ENCODE peak calls at places on chromosomes 1 and 21, in ten cellular contexts. O is COLO829; H is GM04504; S is iris pigment epithelial cell; Y is RPMI8226; G is H4; T is CD4-positive, alpha-beta memory T cell; L is GM23338; R is GM06990; K is RPMI7951. E is an unnamed sample.

GRCh38 chr1:145828368-145829016 is 4.5 kb downstream of the POLR3C start:
- DNase-seq in O (no peak), H (no peak), S (no peak), Y (no peak), G (no peak), T (no peak), L (no peak), R (peak; percentile 42), K (no peak), E (no peak)

GRCh38 chr1:245045087-245045881 is 109.5 kb upstream of the KIF26B start:
- DNase-seq in O (no peak), H (no peak), S (no peak), Y (peak; percentile 19), G (no peak), T (no peak), L (peak; percentile 47), R (no peak), K (peak; percentile 2), E (peak; percentile 17)

GRCh38 chr1:229253170-229253974 is 17.5 kb upstream of the RAB4A start:
- DNase-seq in O (no peak), H (no peak), S (peak; percentile 35), Y (peak; percentile 83), G (peak; percentile 70), T (peak; percentile 72), L (peak; percentile 47), R (no peak), K (peak; percentile 73), E (peak; percentile 55)

GRCh38 chr1:9652379-9653194 is 1.1 kb downstream of the PIK3CD start:
- DNase-seq in O (no peak), H (no peak), S (peak; percentile 54), Y (peak; percentile 60), G (no peak), T (peak; percentile 84), L (peak; percentile 47), R (peak; percentile 78), K (no peak), E (no peak)

GRCh38 chr1:185017338-185017737 is 28.0 kb upstream of the RNF2 start:
- DNase-seq in O (peak; percentile 24), H (peak; percentile 74), S (peak; percentile 97), Y (no peak), G (peak; percentile 75), T (no peak), L (no peak), R (no peak), K (peak; percentile 72), E (peak; percentile 90)

GRCh38 chr1:115648717-115649691 is 7.2 kb downstream of the VANGL1 start:
- DNase-seq in O (no peak), H (no peak), S (peak; percentile 39), Y (peak; percentile 77), G (no peak), T (no peak), L (peak; percentile 37), R (peak; percentile 70), K (no peak), E (no peak)

GRCh38 chr21:38729745-38730401 is 75.9 kb upstream of the ETS2 start:
- DNase-seq in O (no peak), H (no peak), S (no peak), Y (no peak), G (no peak), T (no peak), L (no peak), R (no peak), K (peak; percentile 34), E (peak; percentile 72)

GRCh38 chr1:166235728-166236127 is 68.9 kb upstream of the FAM78B start:
- DNase-seq in O (no peak), H (no peak), S (no peak), Y (no peak), G (no peak), T (no peak), L (no peak), R (no peak), K (no peak), E (no peak)

GRCh38 chr1:55826413-55827080 is 611.4 kb upstream of the USP24 start:
- DNase-seq in O (no peak), H (peak; percentile 60), S (peak; percentile 10), Y (no peak), G (no peak), T (no peak), L (no peak), R (no peak), K (peak; percentile 68), E (no peak)

GRCh38 chr1:96598416-96599168 is 123.0 kb upstream of the PTBP2 start:
- DNase-seq in O (peak; percentile 53), H (no peak), S (peak; percentile 54), Y (no peak), G (peak; percentile 4), T (no peak), L (no peak), R (no peak), K (peak; percentile 49), E (peak; percentile 84)

E was measured in astrocyte.